ENCODE peak calls at places on chromosomes 5 and 9, in seven cellular contexts. H is endothelial cell, Z is colonic mucosa, X is anterior cingulate cortex, V is T-helper 17 cell, Q is hypothalamus, W is AML-193. E is an unnamed sample.

GRCh38 chr9:16726023-16726422 is 144.4 kb downstream of the BNC2 start:
- DNase-seq in H (no peak), Z (no peak), X (no peak), V (no peak), Q (no peak), W (no peak), E (no peak)

GRCh38 chr5:33049845-33050244 is 338.7 kb downstream of the NPR3 start:
- DNase-seq in H (no peak), Z (no peak), X (no peak), V (no peak), Q (no peak), W (no peak), E (no peak)

GRCh38 chr5:176536132-176536901 is 885 bp downstream of the RNF44 start:
- DNase-seq in H (peak), Z (peak), X (peak), V (peak), Q (peak), W (peak), E (peak)

GRCh38 chr9:124505006-124505900 is 1.9 kb downstream of the NR5A1 start:
- DNase-seq in H (no peak), Z (no peak), X (no peak), V (no peak), Q (no peak), W (no peak), E (no peak)

GRCh38 chr5:136023935-136024645 is 4.7 kb upstream of the TGFBI start:
- DNase-seq in H (no peak), Z (no peak), X (no peak), V (no peak), Q (no peak), W (no peak), E (no peak)

GRCh38 chr9:87334366-87334765 is 163.3 kb upstream of the DAPK1 start:
- DNase-seq in H (no peak), Z (no peak), X (no peak), V (no peak), Q (no peak), W (no peak), E (no peak)

GRCh38 chr9:35570709-35571108 is 34.4 kb upstream of the TESK1 start:
- DNase-seq in H (no peak), Z (no peak), X (no peak), V (no peak), Q (no peak), W (no peak), E (no peak)

GRCh38 chr9:121989010-121989409 is 104.1 kb downstream of the TTLL11 start:
- DNase-seq in H (peak), Z (no peak), X (no peak), V (no peak), Q (no peak), W (no peak), E (no peak)

GRCh38 chr9:110521211-110521610 is 58.3 kb downstream of the SVEP1 start:
- DNase-seq in H (no peak), Z (no peak), X (no peak), V (no peak), Q (no peak), W (no peak), E (no peak)

GRCh38 chr5:178182158-178182876 is 4.9 kb downstream of the GMCL2 start:
- DNase-seq in H (peak), Z (no peak), X (no peak), V (no peak), Q (no peak), W (peak), E (peak)

GRCh38 chr9:134150557-134151214 is 13.7 kb downstream of the RNU6ATAC start:
- DNase-seq in H (no peak), Z (no peak), X (no peak), V (no peak), Q (no peak), W (no peak), E (no peak)

GRCh38 chr5:59133801-59134261 is 551.0 kb downstream of the RAB3C start:
- DNase-seq in H (no peak), Z (no peak), X (no peak), V (no peak), Q (no peak), W (no peak), E (no peak)